ENCODE peak calls at places on chromosome 20, in five cellular contexts. One of them, this sample, is unnamed.

GRCh38 chr20:58965270-58966064 is 15.6 kb upstream of the NELFCD start:
- DNase-seq in HCT116: no peak
- DNase-seq in HepG2: no peak
- DNase-seq in K562: no peak
- DNase-seq in GM12878: no peak
- DNase-seq in this sample: no peak

GRCh38 chr20:59632426-59633113 is 28.2 kb downstream of the PHACTR3 start:
- DNase-seq in HCT116: no peak
- DNase-seq in GM12878: no peak
- DNase-seq in K562: no peak
- DNase-seq in HepG2: no peak
- DNase-seq in this sample: no peak

GRCh38 chr20:19552144-19552895 is 205.7 kb upstream of the RIN2 start:
- DNase-seq in K562: no peak
- DNase-seq in HCT116: no peak
- DNase-seq in GM12878: no peak
- DNase-seq in HepG2: peak; percentile 12
- DNase-seq in this sample: peak; percentile 44

GRCh38 chr20:50625986-50626677 is 65.2 kb downstream of the RIPOR3 start:
- DNase-seq in HepG2: peak; percentile 75
- DNase-seq in K562: peak; percentile 68
- DNase-seq in HCT116: peak; percentile 36
- DNase-seq in GM12878: no peak
- DNase-seq in this sample: peak; percentile 94

GRCh38 chr20:9235518-9235917 is 166.6 kb downstream of the PLCB4 start:
- DNase-seq in K562: no peak
- DNase-seq in HepG2: no peak
- DNase-seq in HCT116: no peak
- DNase-seq in GM12878: no peak
- DNase-seq in this sample: no peak

GRCh38 chr20:2476742-2477615 is 6.4 kb upstream of the SNRPB start:
- DNase-seq in GM12878: no peak
- DNase-seq in K562: no peak
- DNase-seq in HCT116: no peak
- DNase-seq in HepG2: peak; percentile 60
- DNase-seq in this sample: no peak

GRCh38 chr20:32538526-32538918 is 46.6 kb downstream of the NOL4L start:
- DNase-seq in GM12878: no peak
- DNase-seq in HepG2: no peak
- DNase-seq in K562: no peak
- DNase-seq in HCT116: no peak
- DNase-seq in this sample: no peak

GRCh38 chr20:61850457-61850856 is 215.2 kb downstream of the TAF4 start:
- DNase-seq in GM12878: no peak
- DNase-seq in K562: no peak
- DNase-seq in HepG2: no peak
- DNase-seq in HCT116: no peak
- DNase-seq in this sample: no peak

GRCh38 chr20:58700823-58701222 is 8.2 kb downstream of the NPEPL1 start:
- DNase-seq in K562: no peak
- DNase-seq in HepG2: no peak
- DNase-seq in HCT116: no peak
- DNase-seq in GM12878: no peak
- DNase-seq in this sample: no peak

GRCh38 chr20:39136145-39136544 is 174.0 kb downstream of the DHX35 start:
- DNase-seq in HCT116: no peak
- DNase-seq in HepG2: no peak
- DNase-seq in GM12878: no peak
- DNase-seq in K562: no peak
- DNase-seq in this sample: no peak

GRCh38 chr20:50450961-50451752 is 59.0 kb upstream of the PTPN1 start:
- DNase-seq in HCT116: no peak
- DNase-seq in HepG2: peak; percentile 68
- DNase-seq in GM12878: peak; percentile 68
- DNase-seq in K562: peak; percentile 45
- DNase-seq in this sample: peak; percentile 62

GRCh38 chr20:62048821-62049291 is 16.8 kb downstream of the TAF4 start:
- DNase-seq in HepG2: no peak
- DNase-seq in K562: no peak
- DNase-seq in HCT116: no peak
- DNase-seq in GM12878: no peak
- DNase-seq in this sample: no peak

GRCh38 chr20:33663161-33664084 is 1.3 kb downstream of the C20orf144 start:
- DNase-seq in GM12878: no peak
- DNase-seq in HepG2: peak; percentile 70
- DNase-seq in K562: peak; percentile 90
- DNase-seq in HCT116: no peak
- DNase-seq in this sample: peak; percentile 84
- TF ChIP-seq POLR2A in GM12878: peak; percentile 95
- TF ChIP-seq POLR2A in HepG2: peak; percentile 65
- TF ChIP-seq POLR2A in K562: peak; percentile 83
- TF ChIP-seq POLR2A in HCT116: peak; percentile 72
- TF ChIP-seq POLR2A in this sample: peak; percentile 74

GRCh38 chr20:54494303-54495006 is 19.1 kb downstream of the DOK5 start:
- DNase-seq in HCT116: no peak
- DNase-seq in HepG2: no peak
- DNase-seq in K562: no peak
- DNase-seq in GM12878: no peak
- DNase-seq in this sample: no peak
- TF ChIP-seq YY1 in HCT116: no peak
- TF ChIP-seq YY1 in HepG2: no peak
- TF ChIP-seq YY1 in K562: no peak
- TF ChIP-seq YY1 in GM12878: no peak
- TF ChIP-seq YY1 in this sample: no peak

GRCh38 chr20:37343994-37344355 is 2.0 kb upstream of the SRC start:
- DNase-seq in HCT116: no peak
- DNase-seq in K562: no peak
- DNase-seq in HepG2: no peak
- DNase-seq in GM12878: no peak
- DNase-seq in this sample: no peak
- TF ChIP-seq POLR2A in HCT116: no peak
- TF ChIP-seq POLR2A in K562: no peak
- TF ChIP-seq POLR2A in HepG2: no peak
- TF ChIP-seq POLR2A in GM12878: no peak
- TF ChIP-seq POLR2A in this sample: no peak

GRCh38 chr20:44614525-44614924 is 32.1 kb downstream of the PKIG start:
- DNase-seq in HCT116: no peak
- DNase-seq in GM12878: no peak
- DNase-seq in K562: no peak
- DNase-seq in HepG2: no peak
- DNase-seq in this sample: no peak

GRCh38 chr20:44615876-44616603 is 33.7 kb downstream of the PKIG start:
- DNase-seq in HepG2: no peak
- DNase-seq in GM12878: no peak
- DNase-seq in HCT116: no peak
- DNase-seq in K562: no peak
- DNase-seq in this sample: no peak

GRCh38 chr20:44616604-44616964 is 34.2 kb downstream of the PKIG start:
- DNase-seq in HCT116: no peak
- DNase-seq in GM12878: no peak
- DNase-seq in HepG2: no peak
- DNase-seq in K562: peak; percentile 75
- DNase-seq in this sample: peak; percentile 59

GRCh38 chr20:44615169-44615791 is 32.9 kb downstream of the PKIG start:
- DNase-seq in K562: no peak
- DNase-seq in HepG2: no peak
- DNase-seq in HCT116: no peak
- DNase-seq in GM12878: no peak
- DNase-seq in this sample: no peak

GRCh38 chr20:44613575-44613974 is 31.2 kb downstream of the PKIG start:
- DNase-seq in GM12878: no peak
- DNase-seq in K562: no peak
- DNase-seq in HepG2: no peak
- DNase-seq in HCT116: no peak
- DNase-seq in this sample: no peak
- TF ChIP-seq YY1 in GM12878: no peak
- TF ChIP-seq YY1 in K562: no peak
- TF ChIP-seq YY1 in HepG2: no peak
- TF ChIP-seq YY1 in HCT116: no peak
- TF ChIP-seq YY1 in this sample: no peak

DNA sequence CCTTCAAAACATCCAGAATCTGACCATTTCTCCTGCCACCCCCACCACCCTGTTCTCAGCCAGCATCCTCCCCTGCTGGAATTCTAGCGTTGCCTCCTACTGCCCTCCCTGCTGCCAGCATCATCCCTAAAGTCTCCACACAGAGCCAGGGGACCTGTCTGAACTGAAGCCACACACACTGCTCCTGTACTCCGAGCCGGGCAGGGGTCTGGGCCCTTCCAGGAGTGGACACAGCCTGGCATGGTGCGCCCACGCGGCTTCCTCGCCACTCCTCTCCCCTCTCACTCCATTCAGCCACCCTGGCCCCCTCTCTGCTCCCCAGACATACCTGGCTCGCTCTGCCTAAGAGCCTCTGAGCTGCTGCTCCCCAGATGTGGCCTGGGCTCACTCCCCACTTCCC is 155.5 kb downstream of the PREX1 start:
- DNase-seq in HCT116: no peak
- DNase-seq in HepG2: no peak
- DNase-seq in K562: no peak
- DNase-seq in GM12878: no peak
- DNase-seq in this sample: no peak
- TF ChIP-seq POLR2A in HCT116: no peak
- TF ChIP-seq POLR2A in HepG2: no peak
- TF ChIP-seq POLR2A in K562: no peak
- TF ChIP-seq POLR2A in GM12878: peak; percentile 51
- TF ChIP-seq POLR2A in this sample: no peak

This sample was measured in H1.